ENCODE peak calls at places on chromosomes 3 and 15, in five cellular contexts. J is A549, L is tibial nerve, R is AG04450, I is fibroblast of mammary gland. E is an unnamed sample.

GRCh38 chr3:136078421-136079364 is 113.2 kb downstream of the PPP2R3A start:
- DNase-seq in R (no peak), J (peak), L (no peak), I (peak), E (no peak)

GRCh38 chr15:66673410-66674322 is 28.4 kb upstream of the SMAD6 start:
- DNase-seq in L (no peak), R (no peak), I (no peak), J (no peak), E (peak)

GRCh38 chr3:31544634-31545033 is 11.9 kb downstream of the STT3B start:
- DNase-seq in J (no peak), I (peak), L (no peak), R (no peak), E (no peak)

GRCh38 chr15:78265752-78266224 is 1.4 kb downstream of the DNAJA4 start:
- DNase-seq in R (peak), J (no peak), I (peak), L (no peak), E (no peak)

GRCh38 chr15:70023064-70023768 is 74.5 kb downstream of the TLE3 start:
- DNase-seq in R (peak), J (no peak), I (peak), L (no peak), E (no peak)

GRCh38 chr15:72964135-72964534 is 88.1 kb upstream of the NEO1 start:
- DNase-seq in R (no peak), J (no peak), L (no peak), I (no peak), E (no peak)

GRCh38 chr3:111749171-111750170 is 109.6 kb upstream of the PHLDB2 start:
- DNase-seq in L (no peak), R (no peak), I (no peak), J (no peak), E (no peak)

GRCh38 chr3:126511291-126511690 is 6.3 kb downstream of the UROC1 start:
- DNase-seq in R (no peak), J (no peak), L (no peak), I (no peak), E (no peak)

GRCh38 chr3:128851601-128852000 is 27.8 kb upstream of the ACAD9 start:
- DNase-seq in L (no peak), J (no peak), R (no peak), I (no peak), E (no peak)

GRCh38 chr3:128850544-128850943 is 28.9 kb upstream of the ACAD9 start:
- DNase-seq in R (no peak), J (no peak), L (no peak), I (no peak), E (no peak)

GRCh38 chr3:128847631-128848370 is 31.6 kb upstream of the ACAD9 start:
- DNase-seq in I (no peak), J (no peak), L (no peak), R (no peak), E (no peak)

GRCh38 chr3:128846501-128846900 is 32.9 kb upstream of the ACAD9 start:
- DNase-seq in R (no peak), J (no peak), L (no peak), I (no peak), E (no peak)

GRCh38 chr3:128849776-128850542 is 29.5 kb upstream of the ACAD9 start:
- DNase-seq in J (no peak), R (no peak), I (peak), L (no peak), E (no peak)
- TF ChIP-seq CTCF in J (no peak), R (peak), I (peak), L (no peak), E (no peak)

GRCh38 chr3:152707314-152707713 is 127.6 kb upstream of the P2RY1 start:
- DNase-seq in R (no peak), I (no peak), L (no peak), J (no peak), E (no peak)
- TF ChIP-seq CTCF in R (no peak), I (no peak), L (no peak), J (no peak), E (no peak)

GRCh38 chr15:56019819-56020218 is 26.4 kb upstream of the NEDD4 start:
- DNase-seq in R (no peak), I (no peak), L (no peak), J (no peak), E (no peak)

GRCh38 chr15:56019060-56019793 is 25.8 kb upstream of the NEDD4 start:
- DNase-seq in I (no peak), L (no peak), R (no peak), J (no peak), E (no peak)

GRCh38 chr15:56016281-56016680 is 22.9 kb upstream of the NEDD4 start:
- DNase-seq in R (no peak), I (no peak), J (no peak), L (no peak), E (no peak)

GRCh38 chr15:56017511-56017910 is 24.1 kb upstream of the NEDD4 start:
- DNase-seq in J (no peak), L (no peak), I (no peak), R (no peak), E (no peak)

GRCh38 chr15:56017920-56018319 is 24.5 kb upstream of the NEDD4 start:
- DNase-seq in R (no peak), L (no peak), J (no peak), I (no peak), E (no peak)
- TF ChIP-seq CTCF in R (no peak), L (no peak), J (peak), I (peak), E (no peak)

GRCh38 chr15:56739964-56740640 is 6.8 kb upstream of the ZNF280D start:
- DNase-seq in L (no peak), J (no peak), I (peak), R (no peak), E (no peak)
- TF ChIP-seq CTCF in L (no peak), J (no peak), I (peak), R (peak), E (peak)

DNA sequence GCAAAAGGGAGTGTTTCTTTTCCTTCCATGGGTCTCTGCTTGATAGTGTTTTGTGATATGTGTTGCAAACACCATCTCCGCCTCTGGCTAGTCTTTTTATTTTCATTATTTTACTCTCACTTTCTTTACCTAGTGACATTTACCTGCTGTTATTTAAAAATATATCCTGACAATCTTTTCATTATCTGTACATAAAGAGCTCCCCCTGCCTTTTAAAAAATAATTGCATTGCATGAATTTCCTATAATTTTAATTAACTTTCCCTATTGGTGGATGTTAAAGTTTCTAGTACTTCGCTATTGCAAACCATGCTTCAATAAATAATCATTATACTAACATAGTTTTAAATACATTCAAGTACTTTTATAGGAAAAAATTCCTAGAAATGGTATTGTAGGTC is 48.8 kb upstream of the GCNT3 start:
- DNase-seq in I (no peak), R (no peak), J (no peak), L (no peak), E (no peak)
- TF ChIP-seq CTCF in I (peak), R (no peak), J (peak), L (no peak), E (no peak)

GRCh38 chr3:188524057-188524456 is 370.1 kb downstream of the LPP start:
- DNase-seq in I (no peak), J (no peak), R (no peak), L (no peak), E (no peak)

GRCh38 chr3:188527389-188527788 is 373.4 kb downstream of the LPP start:
- DNase-seq in J (no peak), I (no peak), L (no peak), R (no peak), E (no peak)

GRCh38 chr3:188523291-188523690 is 369.3 kb downstream of the LPP start:
- DNase-seq in L (no peak), R (no peak), I (no peak), J (no peak), E (no peak)

GRCh38 chr3:188528390-188528789 is 374.4 kb downstream of the LPP start:
- DNase-seq in I (peak), L (no peak), R (no peak), J (no peak), E (no peak)

GRCh38 chr3:188526057-188526456 is 372.1 kb downstream of the LPP start:
- DNase-seq in I (peak), L (no peak), J (no peak), R (no peak), E (no peak)
- TF ChIP-seq CTCF in I (no peak), L (no peak), J (no peak), R (no peak), E (no peak)

DNA sequence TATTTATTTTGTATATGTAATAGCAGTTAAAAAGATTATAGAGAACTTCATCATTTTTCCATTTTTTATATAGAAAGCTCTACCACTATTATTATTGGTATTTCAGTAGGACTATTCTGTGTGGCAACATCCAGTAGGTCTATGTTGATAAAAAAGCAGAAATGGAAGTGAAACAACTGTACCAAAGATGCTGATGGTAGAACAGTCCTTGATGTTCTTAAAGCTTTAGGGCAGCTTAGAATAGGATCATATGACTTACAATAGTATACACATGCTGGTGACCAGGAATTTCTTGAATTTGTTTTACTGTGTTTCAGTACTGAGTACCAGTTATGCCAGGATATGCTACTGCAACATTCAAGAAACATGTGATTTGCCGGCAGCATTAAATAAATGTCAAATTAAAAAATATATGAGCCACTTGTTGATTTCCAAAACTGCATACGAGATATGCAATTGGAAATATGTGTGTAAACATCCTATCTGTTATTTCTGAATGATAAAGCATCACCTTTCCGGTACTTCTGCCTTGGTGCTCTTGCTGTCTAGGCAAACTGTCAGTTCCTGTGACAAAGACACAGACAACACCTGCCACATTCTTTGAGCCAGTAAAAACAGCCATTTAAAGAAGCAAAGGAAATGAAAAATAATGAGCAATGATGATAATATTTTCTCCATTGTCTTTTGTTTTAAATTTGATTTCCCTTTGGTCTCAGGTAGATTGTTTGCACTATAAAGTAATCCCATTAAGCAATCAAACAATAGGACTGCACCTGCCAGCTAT is 649.2 kb downstream of the ZPLD1 start:
- DNase-seq in J (no peak), L (no peak), I (no peak), R (no peak), E (no peak)
- TF ChIP-seq CTCF in J (no peak), L (no peak), I (no peak), R (no peak), E (no peak)

GRCh38 chr15:68200016-68200861 is 4.9 kb downstream of the CALML4 start:
- DNase-seq in J (no peak), R (no peak), L (no peak), I (no peak), E (no peak)
- TF ChIP-seq CTCF in J (no peak), R (no peak), L (no peak), I (no peak), E (no peak)

E was measured in endothelial cell.